ENCODE peak calls at places on chromosomes 4 and X, in eight cellular contexts. One of them, this sample, is unnamed.

GRCh38 chr4:33390977-33391376 is 2670.8 kb downstream of the PCDH7 start:
- DNase-seq in transverse colon: no peak
- DNase-seq in uterus: no peak
- DNase-seq in mesendoderm: no peak
- DNase-seq in fibroblast of lung: no peak
- DNase-seq in SJCRH30: no peak
- DNase-seq in upper lobe of right lung: no peak
- DNase-seq in neuronal stem cell: no peak
- DNase-seq in this sample: no peak

GRCh38 chrX:129525162-129525561 is 1.9 kb upstream of the SMARCA1 start:
- DNase-seq in transverse colon: no peak
- DNase-seq in uterus: no peak
- DNase-seq in mesendoderm: no peak
- DNase-seq in fibroblast of lung: no peak
- DNase-seq in SJCRH30: no peak
- DNase-seq in upper lobe of right lung: no peak
- DNase-seq in neuronal stem cell: no peak
- DNase-seq in this sample: peak; percentile 4

GRCh38 chr4:141905751-141906150 is 269.4 kb downstream of the IL15 start:
- DNase-seq in transverse colon: no peak
- DNase-seq in uterus: no peak
- DNase-seq in mesendoderm: no peak
- DNase-seq in fibroblast of lung: peak; percentile 85
- DNase-seq in SJCRH30: no peak
- DNase-seq in upper lobe of right lung: no peak
- DNase-seq in neuronal stem cell: no peak
- DNase-seq in this sample: no peak

GRCh38 chrX:152632445-152633097 is 5.1 kb upstream of the GABRQ start:
- DNase-seq in transverse colon: peak; percentile 47
- DNase-seq in uterus: no peak
- DNase-seq in mesendoderm: peak; percentile 33
- DNase-seq in fibroblast of lung: peak; percentile 15
- DNase-seq in SJCRH30: peak; percentile 24
- DNase-seq in upper lobe of right lung: no peak
- DNase-seq in neuronal stem cell: peak; percentile 31
- DNase-seq in this sample: no peak

GRCh38 chrX:129759576-129760061 is 20.1 kb upstream of the SASH3 start:
- DNase-seq in transverse colon: peak; percentile 40
- DNase-seq in uterus: no peak
- DNase-seq in mesendoderm: no peak
- DNase-seq in fibroblast of lung: peak; percentile 93
- DNase-seq in SJCRH30: peak; percentile 36
- DNase-seq in upper lobe of right lung: no peak
- DNase-seq in neuronal stem cell: no peak
- DNase-seq in this sample: no peak

GRCh38 chrX:115173181-115173580 is 16.0 kb upstream of the RBMXL3 start:
- DNase-seq in transverse colon: no peak
- DNase-seq in uterus: no peak
- DNase-seq in mesendoderm: peak; percentile 71
- DNase-seq in fibroblast of lung: no peak
- DNase-seq in SJCRH30: no peak
- DNase-seq in upper lobe of right lung: no peak
- DNase-seq in neuronal stem cell: no peak
- DNase-seq in this sample: no peak

GRCh38 chr4:105291920-105292319 is 145.2 kb downstream of the TET2 start:
- DNase-seq in transverse colon: no peak
- DNase-seq in uterus: no peak
- DNase-seq in mesendoderm: no peak
- DNase-seq in fibroblast of lung: no peak
- DNase-seq in SJCRH30: no peak
- DNase-seq in upper lobe of right lung: no peak
- DNase-seq in neuronal stem cell: no peak
- DNase-seq in this sample: no peak

GRCh38 chr4:147587061-147587460 is 30.1 kb upstream of the TMEM184C start:
- DNase-seq in transverse colon: no peak
- DNase-seq in uterus: no peak
- DNase-seq in mesendoderm: no peak
- DNase-seq in fibroblast of lung: no peak
- DNase-seq in SJCRH30: no peak
- DNase-seq in upper lobe of right lung: no peak
- DNase-seq in neuronal stem cell: no peak
- DNase-seq in this sample: no peak

GRCh38 chr4:128502818-128503527 is 215.4 kb upstream of the PGRMC2 start:
- DNase-seq in transverse colon: no peak
- DNase-seq in uterus: no peak
- DNase-seq in mesendoderm: no peak
- DNase-seq in fibroblast of lung: peak; percentile 48
- DNase-seq in SJCRH30: no peak
- DNase-seq in upper lobe of right lung: no peak
- DNase-seq in neuronal stem cell: no peak
- DNase-seq in this sample: no peak

GRCh38 chr4:140052050-140052449 is 101.9 kb downstream of the MAML3 start:
- DNase-seq in transverse colon: peak; percentile 50
- DNase-seq in uterus: peak; percentile 38
- DNase-seq in mesendoderm: peak; percentile 52
- DNase-seq in fibroblast of lung: peak; percentile 39
- DNase-seq in SJCRH30: no peak
- DNase-seq in upper lobe of right lung: peak; percentile 70
- DNase-seq in neuronal stem cell: no peak
- DNase-seq in this sample: peak; percentile 48

GRCh38 chr4:141455651-141456050 is 180.7 kb upstream of the IL15 start:
- DNase-seq in transverse colon: no peak
- DNase-seq in uterus: no peak
- DNase-seq in mesendoderm: no peak
- DNase-seq in fibroblast of lung: peak; percentile 38
- DNase-seq in SJCRH30: no peak
- DNase-seq in upper lobe of right lung: no peak
- DNase-seq in neuronal stem cell: no peak
- DNase-seq in this sample: no peak

GRCh38 chr4:10416441-10416840 is 40.8 kb downstream of the ZNF518B start:
- DNase-seq in transverse colon: no peak
- DNase-seq in uterus: no peak
- DNase-seq in mesendoderm: no peak
- DNase-seq in fibroblast of lung: no peak
- DNase-seq in SJCRH30: no peak
- DNase-seq in upper lobe of right lung: no peak
- DNase-seq in neuronal stem cell: no peak
- DNase-seq in this sample: no peak

GRCh38 chr4:98430708-98431403 is 169.7 kb downstream of the RAP1GDS1 start:
- DNase-seq in transverse colon: no peak
- DNase-seq in uterus: no peak
- DNase-seq in mesendoderm: peak; percentile 61
- DNase-seq in fibroblast of lung: peak; percentile 98
- DNase-seq in SJCRH30: no peak
- DNase-seq in upper lobe of right lung: no peak
- DNase-seq in neuronal stem cell: no peak
- DNase-seq in this sample: no peak

GRCh38 chrX:11374570-11374969 is 81.4 kb downstream of the AMELX start:
- DNase-seq in transverse colon: no peak
- DNase-seq in uterus: no peak
- DNase-seq in mesendoderm: peak; percentile 33
- DNase-seq in fibroblast of lung: no peak
- DNase-seq in SJCRH30: no peak
- DNase-seq in upper lobe of right lung: no peak
- DNase-seq in neuronal stem cell: no peak
- DNase-seq in this sample: no peak

GRCh38 chrX:111506826-111507225 is 4.6 kb upstream of the SERTM2 start:
- DNase-seq in transverse colon: no peak
- DNase-seq in uterus: no peak
- DNase-seq in mesendoderm: no peak
- DNase-seq in fibroblast of lung: peak; percentile 28
- DNase-seq in SJCRH30: no peak
- DNase-seq in upper lobe of right lung: no peak
- DNase-seq in neuronal stem cell: no peak
- DNase-seq in this sample: no peak

GRCh38 chr4:4327652-4328121 is 37.6 kb downstream of the ZBTB49 start:
- DNase-seq in transverse colon: no peak
- DNase-seq in uterus: no peak
- DNase-seq in mesendoderm: peak; percentile 91
- DNase-seq in fibroblast of lung: no peak
- DNase-seq in SJCRH30: no peak
- DNase-seq in upper lobe of right lung: peak; percentile 66
- DNase-seq in neuronal stem cell: peak; percentile 14
- DNase-seq in this sample: no peak

GRCh38 chrX:70479197-70479969 is 34.7 kb downstream of the DLG3 start:
- DNase-seq in transverse colon: peak; percentile 48
- DNase-seq in uterus: no peak
- DNase-seq in mesendoderm: no peak
- DNase-seq in fibroblast of lung: peak; percentile 76
- DNase-seq in SJCRH30: no peak
- DNase-seq in upper lobe of right lung: no peak
- DNase-seq in neuronal stem cell: no peak
- DNase-seq in this sample: no peak

GRCh38 chrX:104315555-104315954 is 60.8 kb upstream of the ESX1 start:
- DNase-seq in transverse colon: no peak
- DNase-seq in uterus: no peak
- DNase-seq in mesendoderm: no peak
- DNase-seq in fibroblast of lung: peak; percentile 79
- DNase-seq in SJCRH30: no peak
- DNase-seq in upper lobe of right lung: no peak
- DNase-seq in neuronal stem cell: no peak
- DNase-seq in this sample: no peak

GRCh38 chr4:109559625-109559982 is 442 bp upstream of the MCUB start:
- DNase-seq in transverse colon: peak; percentile 27
- DNase-seq in uterus: peak; percentile 29
- DNase-seq in mesendoderm: peak; percentile 71
- DNase-seq in fibroblast of lung: no peak
- DNase-seq in SJCRH30: peak; percentile 54
- DNase-seq in upper lobe of right lung: peak; percentile 67
- DNase-seq in neuronal stem cell: no peak
- DNase-seq in this sample: peak; percentile 17

GRCh38 chr4:121454251-121454979 is 73.6 kb upstream of the QRFPR start:
- DNase-seq in transverse colon: no peak
- DNase-seq in uterus: no peak
- DNase-seq in mesendoderm: peak; percentile 71
- DNase-seq in fibroblast of lung: peak; percentile 13
- DNase-seq in SJCRH30: no peak
- DNase-seq in upper lobe of right lung: no peak
- DNase-seq in neuronal stem cell: no peak
- DNase-seq in this sample: no peak

GRCh38 chr4:160296476-160296875 is 1193.6 kb downstream of the RAPGEF2 start:
- DNase-seq in transverse colon: no peak
- DNase-seq in uterus: no peak
- DNase-seq in mesendoderm: no peak
- DNase-seq in fibroblast of lung: no peak
- DNase-seq in SJCRH30: no peak
- DNase-seq in upper lobe of right lung: no peak
- DNase-seq in neuronal stem cell: no peak
- DNase-seq in this sample: no peak

GRCh38 chr4:87033902-87034301 is 99.1 kb downstream of the AFF1 start:
- DNase-seq in transverse colon: no peak
- DNase-seq in uterus: no peak
- DNase-seq in mesendoderm: peak; percentile 79
- DNase-seq in fibroblast of lung: no peak
- DNase-seq in SJCRH30: no peak
- DNase-seq in upper lobe of right lung: no peak
- DNase-seq in neuronal stem cell: no peak
- DNase-seq in this sample: no peak
- H3K4me1 ChIP-seq in transverse colon: peaks cover 100% of the 10 kb centered on the region
- H3K4me1 ChIP-seq in uterus: peaks cover 36% of the 10 kb centered on the region
- H3K4me1 ChIP-seq in mesendoderm: peaks cover 50% of the 10 kb centered on the region
- H3K4me1 ChIP-seq in fibroblast of lung: peaks cover 34% of the 10 kb centered on the region
- H3K4me1 ChIP-seq in SJCRH30: peaks cover 46% of the 10 kb centered on the region
- H3K4me1 ChIP-seq in upper lobe of right lung: peaks cover 81% of the 10 kb centered on the region
- H3K4me1 ChIP-seq in neuronal stem cell: peaks cover 68% of the 10 kb centered on the region
- H3K4me1 ChIP-seq in this sample: peaks cover 27% of the 10 kb centered on the region

GRCh38 chr4:119025916-119026661 is 109.5 kb upstream of the MYOZ2 start:
- DNase-seq in transverse colon: peak; percentile 27
- DNase-seq in uterus: peak; percentile 88
- DNase-seq in mesendoderm: no peak
- DNase-seq in fibroblast of lung: peak; percentile 91
- DNase-seq in SJCRH30: no peak
- DNase-seq in upper lobe of right lung: no peak
- DNase-seq in neuronal stem cell: no peak
- DNase-seq in this sample: no peak
- H3K4me3 ChIP-seq in transverse colon: peak overlapping the region; percentile 22
- H3K4me3 ChIP-seq in uterus: peak overlapping the region; percentile 39
- H3K4me3 ChIP-seq in mesendoderm: no peak overlapping the region
- H3K4me3 ChIP-seq in fibroblast of lung: peak overlapping the region; percentile 38
- H3K4me3 ChIP-seq in SJCRH30: peak overlapping the region; percentile 57
- H3K4me3 ChIP-seq in upper lobe of right lung: peak overlapping the region; percentile 33
- H3K4me3 ChIP-seq in neuronal stem cell: no peak overlapping the region
- H3K4me3 ChIP-seq in this sample: no peak overlapping the region

GRCh38 chr4:173490256-173490655 is 39.8 kb downstream of the HAND2 start:
- DNase-seq in transverse colon: no peak
- DNase-seq in uterus: no peak
- DNase-seq in mesendoderm: no peak
- DNase-seq in fibroblast of lung: no peak
- DNase-seq in SJCRH30: no peak
- DNase-seq in upper lobe of right lung: no peak
- DNase-seq in neuronal stem cell: no peak
- DNase-seq in this sample: no peak
- H3K27ac ChIP-seq in transverse colon: peak overlapping the region; percentile 1
- H3K27ac ChIP-seq in uterus: peak overlapping the region; percentile 11
- H3K27ac ChIP-seq in mesendoderm: no peak overlapping the region
- H3K27ac ChIP-seq in fibroblast of lung: no peak overlapping the region
- H3K27ac ChIP-seq in SJCRH30: no peak overlapping the region
- H3K27ac ChIP-seq in upper lobe of right lung: no peak overlapping the region
- H3K27ac ChIP-seq in neuronal stem cell: no peak overlapping the region
- H3K27ac ChIP-seq in this sample: no peak overlapping the region

GRCh38 chr4:7049739-7050138 is 6.6 kb downstream of the TADA2B start:
- DNase-seq in transverse colon: no peak
- DNase-seq in uterus: no peak
- DNase-seq in mesendoderm: peak; percentile 22
- DNase-seq in fibroblast of lung: no peak
- DNase-seq in SJCRH30: no peak
- DNase-seq in upper lobe of right lung: no peak
- DNase-seq in neuronal stem cell: no peak
- DNase-seq in this sample: no peak

GRCh38 chr4:7050481-7051143 is 7.4 kb downstream of the TADA2B start:
- DNase-seq in transverse colon: no peak
- DNase-seq in uterus: peak; percentile 48
- DNase-seq in mesendoderm: no peak
- DNase-seq in fibroblast of lung: no peak
- DNase-seq in SJCRH30: no peak
- DNase-seq in upper lobe of right lung: no peak
- DNase-seq in neuronal stem cell: no peak
- DNase-seq in this sample: no peak

GRCh38 chr4:7046971-7047370 is 3.8 kb downstream of the TADA2B start:
- DNase-seq in transverse colon: no peak
- DNase-seq in uterus: no peak
- DNase-seq in mesendoderm: no peak
- DNase-seq in fibroblast of lung: no peak
- DNase-seq in SJCRH30: no peak
- DNase-seq in upper lobe of right lung: no peak
- DNase-seq in neuronal stem cell: no peak
- DNase-seq in this sample: no peak

GRCh38 chr4:7049295-7049694 is 6.1 kb downstream of the TADA2B start:
- DNase-seq in transverse colon: no peak
- DNase-seq in uterus: no peak
- DNase-seq in mesendoderm: no peak
- DNase-seq in fibroblast of lung: no peak
- DNase-seq in SJCRH30: no peak
- DNase-seq in upper lobe of right lung: no peak
- DNase-seq in neuronal stem cell: no peak
- DNase-seq in this sample: no peak

DNA sequence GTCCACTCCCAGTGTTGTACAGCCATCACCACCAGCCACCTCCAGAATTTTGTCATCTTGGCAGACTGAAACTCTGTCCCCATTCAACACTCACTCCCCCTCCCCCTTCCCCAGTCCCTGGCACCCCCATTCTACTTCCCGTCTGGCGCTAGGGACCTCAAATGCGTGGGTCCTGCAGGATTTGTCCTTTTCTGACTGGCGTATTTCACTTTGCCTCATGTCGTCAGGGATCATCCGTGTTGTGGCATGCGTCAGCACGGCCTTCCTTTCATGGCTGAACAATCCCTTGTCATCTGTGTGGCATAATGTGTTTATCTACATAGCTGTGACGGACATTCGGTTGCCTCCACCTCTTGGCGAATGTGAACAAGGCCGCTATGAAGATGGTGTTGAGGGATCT is 5.5 kb downstream of the TADA2B start:
- DNase-seq in transverse colon: no peak
- DNase-seq in uterus: no peak
- DNase-seq in mesendoderm: no peak
- DNase-seq in fibroblast of lung: no peak
- DNase-seq in SJCRH30: no peak
- DNase-seq in upper lobe of right lung: no peak
- DNase-seq in neuronal stem cell: no peak
- DNase-seq in this sample: no peak
- H3K4me1 ChIP-seq in transverse colon: peaks cover 39% of the 10 kb centered on the region
- H3K4me1 ChIP-seq in uterus: peaks cover 6% of the 10 kb centered on the region
- H3K4me1 ChIP-seq in mesendoderm: peaks cover 2% of the 10 kb centered on the region
- H3K4me1 ChIP-seq in fibroblast of lung: peaks cover 4% of the 10 kb centered on the region
- H3K4me1 ChIP-seq in SJCRH30: no peaks in the 10 kb centered on the region
- H3K4me1 ChIP-seq in upper lobe of right lung: peaks cover 43% of the 10 kb centered on the region
- H3K4me1 ChIP-seq in neuronal stem cell: peaks cover 14% of the 10 kb centered on the region
- H3K4me1 ChIP-seq in this sample: peaks cover 48% of the 10 kb centered on the region